ENCODE peak calls at places on chromosomes 4 and X, in four cellular contexts. D, U, V and W are unnamed samples.

GRCh38 chr4:1053080-1053661 is 41.7 kb downstream of the FGFRL1 start:
- DNase-seq in U (no peak), V (no peak), D (no peak), W (no peak)

GRCh38 chr4:4763815-4764202 is 95.7 kb upstream of the MSX1 start:
- DNase-seq in D (no peak), U (no peak), V (no peak), W (no peak)

GRCh38 chr4:177077095-177077494 is 232.6 kb upstream of the NEIL3 start:
- DNase-seq in D (no peak), V (peak), U (no peak), W (no peak)

GRCh38 chr4:129446074-129446473 is 350.1 kb downstream of the C4orf33 start:
- DNase-seq in U (no peak), V (peak), D (no peak), W (no peak)

GRCh38 chr4:140871368-140871767 is 115.2 kb upstream of the TBC1D9 start:
- DNase-seq in V (no peak), D (no peak), U (no peak), W (no peak)

GRCh38 chrX:18899796-18900380 is 84.0 kb downstream of the PHKA2 start:
- DNase-seq in U (no peak), D (peak), V (peak), W (no peak)

GRCh38 chr4:57280481-57280880 is 170.3 kb upstream of the IGFBP7 start:
- DNase-seq in D (no peak), V (no peak), U (no peak), W (no peak)

GRCh38 chr4:182549386-182549785 is 306.2 kb downstream of the TENM3 start:
- DNase-seq in U (no peak), D (no peak), V (no peak), W (no peak)

GRCh38 chrX:110180176-110180927 is 137.5 kb downstream of the AMMECR1 start:
- DNase-seq in V (peak), D (no peak), U (no peak), W (no peak)

GRCh38 chrX:38206036-38206435 is 14.6 kb downstream of the SRPX start:
- DNase-seq in D (no peak), V (no peak), U (no peak), W (no peak)

GRCh38 chr4:121195649-121196048 is 31.5 kb upstream of the TNIP3 start:
- DNase-seq in U (no peak), D (no peak), V (no peak), W (no peak)

GRCh38 chr4:18388029-18388428 is 366.5 kb upstream of the LCORL start:
- DNase-seq in V (no peak), D (no peak), U (no peak), W (no peak)

GRCh38 chr4:165489786-165490185 is 111.0 kb downstream of the CPE start:
- DNase-seq in V (no peak), U (no peak), D (no peak), W (no peak)

GRCh38 chr4:147610666-147611065 is 6.5 kb upstream of the TMEM184C start:
- DNase-seq in V (no peak), U (no peak), D (no peak), W (no peak)

GRCh38 chr4:8117278-8117682 is 41.3 kb downstream of the ABLIM2 start:
- DNase-seq in D (no peak), U (no peak), V (peak), W (no peak)

GRCh38 chr4:89316931-89317366 is 9.3 kb upstream of the GPRIN3 start:
- DNase-seq in V (peak), U (no peak), D (no peak), W (no peak)

GRCh38 chr4:8725071-8725841 is 132.7 kb downstream of the CPZ start:
- DNase-seq in V (no peak), U (no peak), D (no peak), W (no peak)

GRCh38 chr4:77225022-77225421 is 68.0 kb downstream of the CCNG2 start:
- DNase-seq in D (no peak), U (no peak), V (no peak), W (no peak)

GRCh38 chr4:1510931-1511330 is 104.7 kb upstream of the NKX1-1 start:
- DNase-seq in U (no peak), V (no peak), D (no peak), W (no peak)

GRCh38 chrX:67613366-67613765 is 69.5 kb downstream of the AR start:
- DNase-seq in D (no peak), V (no peak), U (no peak), W (no peak)

GRCh38 chr4:156939801-156940200 is 31.8 kb downstream of the PDGFC start:
- DNase-seq in V (no peak), U (no peak), D (no peak), W (no peak)

GRCh38 chr4:73714647-73715046 is 25.7 kb upstream of the CXCL8 start:
- DNase-seq in V (peak), D (no peak), U (no peak), W (no peak)

GRCh38 chrX:31099536-31100090 is 27.8 kb upstream of the FTHL17 start:
- DNase-seq in U (no peak), V (peak), D (no peak), W (no peak)

GRCh38 chrX:10579018-10579752 is 41.2 kb downstream of the MID1 start:
- DNase-seq in D (no peak), V (peak), U (no peak), W (no peak)

GRCh38 chr4:183130328-183131155 is 31.5 kb downstream of the WWC2 start:
- DNase-seq in D (no peak), U (no peak), V (peak), W (no peak)